ENCODE peak calls at places on chromosomes 6 and 20, in six cellular contexts. Z, Q, N, C, Y and M are unnamed samples.

GRCh38 chr20:52536841-52537400 is 345.3 kb upstream of the ZFP64 start:
- DNase-seq in Z (no peak), Q (no peak), N (no peak), C (no peak), Y (no peak), M (no peak)

GRCh38 chr6:158474961-158475343 is 84.9 kb upstream of the TMEM181 start:
- DNase-seq in Z (no peak), Q (no peak), N (peak), C (no peak), Y (no peak), M (no peak)

GRCh38 chr6:36054965-36055364 is 27.4 kb downstream of the MAPK14 start:
- DNase-seq in Z (no peak), Q (no peak), N (no peak), C (no peak), Y (peak), M (no peak)

GRCh38 chr6:166770216-166771116 is 143.4 kb upstream of the RPS6KA2 start:
- DNase-seq in Z (no peak), Q (no peak), N (no peak), C (no peak), Y (peak), M (no peak)

GRCh38 chr20:584375-585301 is 25.5 kb downstream of the TCF15 start:
- DNase-seq in Z (no peak), Q (no peak), N (no peak), C (no peak), Y (peak), M (no peak)

GRCh38 chr6:110688661-110689268 is 126.5 kb downstream of the CDK19 start:
- DNase-seq in Z (no peak), Q (no peak), N (no peak), C (no peak), Y (peak), M (no peak)

GRCh38 chr6:13261464-13261994 is 66.8 kb downstream of the TBC1D7 start:
- DNase-seq in Z (no peak), Q (no peak), N (no peak), C (no peak), Y (no peak), M (no peak)

GRCh38 chr20:20823469-20823868 is 111.0 kb upstream of the RALGAPA2 start:
- DNase-seq in Z (no peak), Q (no peak), N (no peak), C (no peak), Y (no peak), M (no peak)

GRCh38 chr6:124795879-124796838 is 166.1 kb upstream of the RNF217 start:
- DNase-seq in Z (no peak), Q (peak), N (peak), C (no peak), Y (peak), M (no peak)

GRCh38 chr6:105814745-105815536 is 271.2 kb upstream of the PRDM1 start:
- DNase-seq in Z (no peak), Q (no peak), N (peak), C (no peak), Y (peak), M (no peak)

GRCh38 chr20:22408521-22409402 is 175.6 kb downstream of the FOXA2 start:
- DNase-seq in Z (no peak), Q (no peak), N (no peak), C (no peak), Y (no peak), M (no peak)

GRCh38 chr20:23417861-23418260 is 3.4 kb downstream of the NAPB start:
- DNase-seq in Z (no peak), Q (no peak), N (no peak), C (no peak), Y (no peak), M (no peak)

GRCh38 chr6:152723398-152723797 is 25.7 kb downstream of the MYCT1 start:
- DNase-seq in Z (no peak), Q (no peak), N (no peak), C (no peak), Y (no peak), M (no peak)

GRCh38 chr6:34350100-34350936 is 42.2 kb downstream of the NUDT3 start:
- DNase-seq in Z (no peak), Q (no peak), N (no peak), C (no peak), Y (peak), M (no peak)

GRCh38 chr6:26485401-26485800 is 14.7 kb upstream of the BTN1A1 start:
- DNase-seq in Z (no peak), Q (no peak), N (no peak), C (no peak), Y (no peak), M (no peak)

GRCh38 chr6:53439556-53439955 is 90.8 kb upstream of the ELOVL5 start:
- DNase-seq in Z (no peak), Q (no peak), N (no peak), C (no peak), Y (no peak), M (no peak)

GRCh38 chr6:111842271-111842822 is 30.9 kb downstream of the FYN start:
- DNase-seq in Z (no peak), Q (no peak), N (no peak), C (no peak), Y (no peak), M (no peak)

GRCh38 chr6:157483770-157484169 is 102.8 kb downstream of the ZDHHC14 start:
- DNase-seq in Z (no peak), Q (no peak), N (no peak), C (no peak), Y (no peak), M (no peak)

GRCh38 chr20:38049800-38050199 is 16.3 kb downstream of the RPRD1B start:
- DNase-seq in Z (no peak), Q (no peak), N (no peak), C (no peak), Y (peak), M (no peak)

GRCh38 chr20:32621071-32621913 is 36.2 kb upstream of the NOL4L start:
- DNase-seq in Z (no peak), Q (peak), N (peak), C (no peak), Y (no peak), M (no peak)

GRCh38 chr6:136307351-136307750 is 17.7 kb upstream of the BCLAF1 start:
- DNase-seq in Z (no peak), Q (no peak), N (peak), C (no peak), Y (no peak), M (no peak)